ENCODE peak calls at places on chromosomes 16 and 17, in four cellular contexts. L is K562, R is HepG2, U is GM12878. F is an unnamed sample.

GRCh38 chr16:75402821-75403475 is 30.4 kb downstream of the CFDP1 start:
- DNase-seq in U (no peak), L (peak; percentile 36), R (peak; percentile 36), F (peak; percentile 13)

GRCh38 chr17:5819396-5819795 is 235.1 kb upstream of the NLRP1 start:
- DNase-seq in R (no peak), U (no peak), L (no peak), F (no peak)

GRCh38 chr16:81601008-81601428 is 156.4 kb downstream of the CMIP start:
- DNase-seq in U (no peak), L (no peak), R (no peak), F (no peak)

GRCh38 chr16:81608515-81609209 is 164.1 kb downstream of the CMIP start:
- DNase-seq in U (no peak), L (no peak), R (no peak), F (no peak)

GRCh38 chr17:67260051-67260987 is 15.3 kb upstream of the HELZ start:
- DNase-seq in U (no peak), L (no peak), R (peak; percentile 77), F (no peak)

GRCh38 chr17:33725675-33726271 is 432.7 kb upstream of the ASIC2 start:
- DNase-seq in U (no peak), R (peak; percentile 24), L (peak; percentile 66), F (peak; percentile 47)

GRCh38 chr17:1362065-1362848 is 37.8 kb downstream of the YWHAE start:
- DNase-seq in U (no peak), R (no peak), L (no peak), F (no peak)

GRCh38 chr17:53626286-53626685 is 196.4 kb upstream of the KIF2B start:
- DNase-seq in R (no peak), U (no peak), L (peak; percentile 48), F (no peak)

GRCh38 chr16:10242076-10242475 is 59.8 kb upstream of the GRIN2A start:
- DNase-seq in U (no peak), L (no peak), R (no peak), F (no peak)

GRCh38 chr17:44383363-44383762 is 6.1 kb downstream of the ITGA2B start:
- DNase-seq in R (no peak), L (no peak), U (no peak), F (no peak)

GRCh38 chr17:17043668-17044226 is 1.5 kb downstream of the MPRIP start:
- DNase-seq in R (no peak), L (peak; percentile 33), U (no peak), F (no peak)

GRCh38 chr17:74633261-74633783 is 9.8 kb upstream of the CD300E start:
- DNase-seq in U (no peak), R (no peak), L (no peak), F (no peak)

GRCh38 chr16:82657239-82657638 is 30.5 kb downstream of the CDH13 start:
- DNase-seq in L (no peak), U (no peak), R (no peak), F (no peak)

GRCh38 chr17:79774561-79774975 is 3.4 kb upstream of the CBX2 start:
- DNase-seq in U (no peak), L (no peak), R (peak; percentile 47), F (no peak)

GRCh38 chr17:44908761-44909326 is 6.5 kb downstream of the GFAP start:
- DNase-seq in U (no peak), R (no peak), L (no peak), F (no peak)

GRCh38 chr16:59021751-59022150 is 287.6 kb upstream of the GOT2 start:
- DNase-seq in U (no peak), R (no peak), L (no peak), F (no peak)

GRCh38 chr16:3355589-3355988 is at the start of gene OR2C1:
- DNase-seq in L (no peak), R (no peak), U (no peak), F (no peak)

GRCh38 chr17:32283745-32284207 is 18.1 kb downstream of the RHBDL3 start:
- DNase-seq in U (no peak), R (no peak), L (no peak), F (no peak)

GRCh38 chr17:50560931-50561750 is 626 bp downstream of the CACNA1G start:
- DNase-seq in L (no peak), U (no peak), R (no peak), F (no peak)

GRCh38 chr17:21058098-21058893 is 15.5 kb upstream of the USP22 start:
- DNase-seq in L (no peak), R (no peak), U (no peak), F (peak; percentile 24)

GRCh38 chr16:714558-715447 is at the start of gene METRN:
- DNase-seq in R (peak; percentile 61), L (peak; percentile 95), U (no peak), F (peak; percentile 85)

GRCh38 chr17:65978881-65979280 is 213.1 kb downstream of the CEP112 start:
- DNase-seq in L (no peak), R (no peak), U (no peak), F (no peak)

GRCh38 chr17:67063146-67063545 is 18.8 kb downstream of the CACNG1 start:
- DNase-seq in U (no peak), R (no peak), L (no peak), F (no peak)

GRCh38 chr17:47987240-47987835 is 16.4 kb downstream of the CDK5RAP3 start:
- DNase-seq in U (no peak), R (no peak), L (no peak), F (no peak)

GRCh38 chr17:64775701-64776570 is 113.8 kb upstream of the SMURF2 start:
- DNase-seq in L (no peak), R (peak; percentile 39), U (no peak), F (no peak)

GRCh38 chr17:66383353-66383752 is 80.9 kb downstream of the PRKCA start:
- DNase-seq in U (no peak), L (no peak), R (no peak), F (no peak)

GRCh38 chr17:6069611-6070279 is 434 bp upstream of the WSCD1 start:
- DNase-seq in R (no peak), U (no peak), L (no peak), F (peak; percentile 21)

GRCh38 chr17:57985675-57985974 is 2.4 kb downstream of the VEZF1 start:
- DNase-seq in U (no peak), R (no peak), L (no peak), F (no peak)

GRCh38 chr17:63841350-63842172 is 924 bp downstream of the SMARCD2 start:
- DNase-seq in L (peak; percentile 59), R (peak; percentile 36), U (no peak), F (no peak)

GRCh38 chr17:79114455-79115301 is 40.1 kb downstream of the ENGASE start:
- DNase-seq in U (no peak), L (no peak), R (no peak), F (peak; percentile 46)

GRCh38 chr16:11494433-11494832 is 92.3 kb downstream of the LITAF start:
- DNase-seq in L (no peak), R (no peak), U (no peak), F (no peak)

GRCh38 chr17:386145-386876 is 33.7 kb upstream of the RPH3AL start:
- DNase-seq in L (peak; percentile 69), U (no peak), R (peak; percentile 47), F (peak; percentile 83)

GRCh38 chr16:23107878-23108277 is 41.4 kb downstream of the USP31 start:
- DNase-seq in L (no peak), R (no peak), U (no peak), F (no peak)

GRCh38 chr17:29566473-29567361 is at the start of gene ABHD15:
- DNase-seq in U (no peak), R (peak; percentile 35), L (no peak), F (peak; percentile 34)

GRCh38 chr16:22353188-22353919 is 21.1 kb downstream of the CDR2 start:
- DNase-seq in R (peak; percentile 66), U (peak; percentile 63), L (peak; percentile 68), F (no peak)

GRCh38 chr17:50609376-50610074 is 25.2 kb upstream of the ABCC3 start:
- DNase-seq in R (no peak), L (no peak), U (no peak), F (no peak)

GRCh38 chr17:41907185-41907556 is 11.6 kb downstream of the ACLY start:
- DNase-seq in U (no peak), L (no peak), R (no peak), F (no peak)
- TF ChIP-seq BHLHE40 in U (no peak), L (no peak), R (no peak), F (no peak)

DNA sequence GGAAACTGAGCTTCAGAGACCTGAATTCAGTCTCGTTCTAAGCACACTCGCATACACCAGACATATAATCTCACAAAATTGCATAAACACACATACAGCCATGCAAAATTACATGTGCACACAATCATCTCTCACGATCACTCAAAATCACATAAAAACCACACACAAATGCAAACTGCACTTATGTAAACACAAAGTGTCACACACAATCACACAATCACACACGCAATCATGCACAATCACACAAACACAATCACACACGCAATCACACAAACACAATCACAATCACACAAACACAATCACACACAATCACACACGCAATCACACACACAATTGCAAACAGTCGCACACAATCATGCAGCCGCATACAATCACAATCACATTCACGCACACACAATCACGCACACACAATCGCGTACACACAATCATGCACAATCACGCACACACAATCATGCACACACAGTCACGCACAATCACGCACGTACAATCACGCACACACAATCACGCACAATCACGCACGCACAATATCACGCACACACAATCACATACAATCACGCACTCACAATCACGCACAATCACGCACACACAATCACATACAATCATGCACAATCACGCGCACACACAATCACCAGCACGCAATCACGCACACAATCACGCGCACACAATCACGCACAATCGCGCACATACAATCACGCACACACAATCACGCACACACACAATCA is 45.7 kb downstream of the ZDHHC7 start:
- DNase-seq in R (no peak), L (no peak), U (no peak), F (no peak)
- TF ChIP-seq FOXK2 in R (no peak), L (no peak), U (no peak), F (no peak)

GRCh38 chr17:73550561-73550960 is 93.7 kb downstream of the SDK2 start:
- DNase-seq in L (no peak), U (no peak), R (no peak), F (no peak)

GRCh38 chr17:73551756-73552155 is 92.5 kb downstream of the SDK2 start:
- DNase-seq in U (no peak), R (no peak), L (no peak), F (no peak)

GRCh38 chr17:73551144-73551543 is 93.1 kb downstream of the SDK2 start:
- DNase-seq in R (no peak), U (no peak), L (no peak), F (no peak)

GRCh38 chr17:73553311-73553710 is 90.9 kb downstream of the SDK2 start:
- DNase-seq in L (no peak), R (no peak), U (no peak), F (no peak)

GRCh38 chr17:73552300-73553088 is 91.8 kb downstream of the SDK2 start:
- DNase-seq in R (no peak), L (no peak), U (no peak), F (no peak)
- TF ChIP-seq BHLHE40 in R (no peak), L (no peak), U (no peak), F (no peak)

DNA sequence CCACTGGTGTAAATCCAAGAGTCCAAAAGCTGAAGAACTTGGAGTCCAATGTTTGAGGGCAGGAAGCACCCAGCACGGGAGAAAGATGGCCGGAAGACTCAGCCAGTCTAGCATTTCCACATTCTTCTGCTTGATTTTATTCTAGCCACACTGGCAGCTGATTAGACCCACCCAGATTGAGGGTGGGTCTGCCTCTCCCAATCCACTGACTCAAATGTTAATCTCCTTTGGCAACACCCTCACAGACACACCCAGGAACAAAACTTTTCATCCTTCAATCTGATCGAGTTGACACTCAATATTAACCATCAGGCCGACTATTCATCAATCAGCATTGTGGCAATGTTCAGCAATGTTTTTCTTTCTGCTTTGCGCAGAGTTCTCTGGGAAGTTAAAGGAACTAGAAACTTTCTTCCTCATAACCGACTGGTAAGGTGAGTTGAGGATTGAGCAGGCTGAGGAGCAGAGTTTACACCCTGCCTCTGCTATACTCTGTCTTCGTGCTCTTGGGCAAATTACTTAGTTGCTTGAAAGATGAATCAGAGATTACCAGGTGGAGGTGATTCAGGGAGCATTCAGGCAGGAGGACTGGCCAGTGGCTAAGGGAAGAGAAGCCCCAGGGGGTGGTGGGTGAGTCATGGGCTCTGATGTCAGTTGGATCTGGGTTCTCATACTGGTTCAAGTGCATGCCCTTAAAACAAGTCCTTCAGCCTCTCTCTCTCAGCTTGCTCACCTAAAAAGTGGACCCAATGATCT is 28.2 kb upstream of the BRD7 start:
- DNase-seq in L (peak; percentile 10), U (no peak), R (no peak), F (no peak)
- TF ChIP-seq FOXK2 in L (no peak), U (no peak), R (no peak), F (no peak)